ENCODE peak calls at places on chromosomes 6 and 20, in nine cellular contexts. Z, H, Q, A, Y, C, X, N and V are unnamed samples.

GRCh38 chr20:23233341-23233740 is 117.2 kb upstream of the NXT1 start:
- DNase-seq in Z (no peak), H (no peak), Q (no peak), A (no peak), Y (no peak), C (no peak), X (no peak), N (no peak), V (no peak)

GRCh38 chr20:46991850-46992639 is 97.4 kb downstream of the EYA2 start:
- DNase-seq in Z (no peak), H (no peak), Q (no peak), A (no peak), Y (no peak), C (no peak), X (no peak), N (no peak), V (no peak)

GRCh38 chr6:11434565-11435326 is 102.8 kb upstream of the TMEM170B start:
- DNase-seq in Z (peak), H (peak), Q (no peak), A (no peak), Y (no peak), C (no peak), X (no peak), N (peak), V (no peak)

GRCh38 chr20:51195419-51195901 is 172.6 kb upstream of the KCNG1 start:
- DNase-seq in Z (peak), H (peak), Q (no peak), A (peak), Y (no peak), C (no peak), X (no peak), N (peak), V (no peak)

GRCh38 chr20:10761232-10761631 is 87.4 kb upstream of the JAG1 start:
- DNase-seq in Z (no peak), H (peak), Q (no peak), A (peak), Y (no peak), C (no peak), X (no peak), N (peak), V (no peak)

GRCh38 chr20:3739054-3739925 is 6.8 kb downstream of the HSPA12B start:
- DNase-seq in Z (no peak), H (no peak), Q (peak), A (no peak), Y (no peak), C (no peak), X (no peak), N (no peak), V (no peak)

GRCh38 chr6:90938116-90938515 is 351.2 kb upstream of the MAP3K7 start:
- DNase-seq in Z (peak), H (peak), Q (no peak), A (no peak), Y (no peak), C (no peak), X (no peak), N (peak), V (peak)

GRCh38 chr6:132734694-132735236 is 20.9 kb upstream of the VNN1 start:
- DNase-seq in Z (peak), H (no peak), Q (no peak), A (no peak), Y (no peak), C (no peak), X (no peak), N (peak), V (no peak)

GRCh38 chr20:9615766-9616454 is 101.5 kb downstream of the LAMP5 start:
- DNase-seq in Z (no peak), H (no peak), Q (no peak), A (no peak), Y (peak), C (peak), X (no peak), N (no peak), V (no peak)

GRCh38 chr6:165704001-165704748 is 41.1 kb upstream of the PDE10A start:
- DNase-seq in Z (no peak), H (peak), Q (no peak), A (no peak), Y (no peak), C (no peak), X (no peak), N (peak), V (no peak)

GRCh38 chr6:107943626-107944439 is 14.2 kb downstream of the SEC63 start:
- DNase-seq in Z (no peak), H (no peak), Q (no peak), A (no peak), Y (no peak), C (peak), X (no peak), N (no peak), V (no peak)

GRCh38 chr6:169974663-169975062 is 223.2 kb downstream of the ERMARD start:
- DNase-seq in Z (no peak), H (no peak), Q (no peak), A (peak), Y (no peak), C (no peak), X (no peak), N (no peak), V (no peak)

GRCh38 chr6:83153958-83154357 is 39.1 kb downstream of the PGM3 start:
- DNase-seq in Z (no peak), H (no peak), Q (no peak), A (no peak), Y (no peak), C (no peak), X (no peak), N (no peak), V (no peak)

GRCh38 chr6:45148278-45148677 is 179.9 kb upstream of the RUNX2 start:
- DNase-seq in Z (peak), H (no peak), Q (no peak), A (no peak), Y (no peak), C (no peak), X (no peak), N (peak), V (no peak)

GRCh38 chr6:92126983-92127382 is 1292.4 kb downstream of the EPHA7 start:
- DNase-seq in Z (no peak), H (no peak), Q (no peak), A (no peak), Y (no peak), C (no peak), X (no peak), N (no peak), V (no peak)

GRCh38 chr6:15524736-15525401 is 138.0 kb downstream of the DTNBP1 start:
- DNase-seq in Z (no peak), H (no peak), Q (no peak), A (no peak), Y (no peak), C (no peak), X (no peak), N (no peak), V (no peak)

GRCh38 chr20:9235518-9235917 is 166.6 kb downstream of the PLCB4 start:
- DNase-seq in Z (peak), H (no peak), Q (no peak), A (no peak), Y (no peak), C (no peak), X (no peak), N (peak), V (peak)

GRCh38 chr6:16481680-16482079 is 243.3 kb downstream of the GMPR start:
- DNase-seq in Z (no peak), H (no peak), Q (no peak), A (no peak), Y (no peak), C (no peak), X (no peak), N (no peak), V (no peak)

GRCh38 chr20:47220161-47220582 is 136.3 kb downstream of the ZMYND8 start:
- DNase-seq in Z (peak), H (no peak), Q (no peak), A (no peak), Y (peak), C (peak), X (no peak), N (peak), V (no peak)

GRCh38 chr6:52157301-52157930 is 28.8 kb upstream of the IL17A start:
- DNase-seq in Z (peak), H (no peak), Q (no peak), A (no peak), Y (no peak), C (no peak), X (no peak), N (peak), V (no peak)

GRCh38 chr6:33189625-33190024 is 2.6 kb downstream of the COL11A2 start:
- DNase-seq in Z (no peak), H (no peak), Q (no peak), A (no peak), Y (no peak), C (no peak), X (no peak), N (no peak), V (no peak)

GRCh38 chr6:110557226-110557625 is 80.8 kb upstream of the SLC22A16 start:
- DNase-seq in Z (no peak), H (no peak), Q (no peak), A (no peak), Y (no peak), C (no peak), X (no peak), N (no peak), V (no peak)

GRCh38 chr6:110518281-110518623 is 41.8 kb upstream of the SLC22A16 start:
- DNase-seq in Z (peak), H (no peak), Q (no peak), A (no peak), Y (no peak), C (no peak), X (no peak), N (peak), V (no peak)

GRCh38 chr20:37298190-37298939 is 8.9 kb downstream of the MANBAL start:
- DNase-seq in Z (peak), H (no peak), Q (no peak), A (peak), Y (no peak), C (no peak), X (no peak), N (peak), V (no peak)

GRCh38 chr6:1970151-1970561 is 275.2 kb downstream of the GMDS start:
- DNase-seq in Z (no peak), H (no peak), Q (no peak), A (no peak), Y (no peak), C (no peak), X (no peak), N (no peak), V (no peak)
- TF ChIP-seq CTCF in Z (no peak), H (no peak), Q (no peak), A (no peak), Y (no peak), C (no peak), X (no peak), N (no peak), V (no peak)

GRCh38 chr20:25309395-25310267 is 61.7 kb downstream of the PYGB start:
- DNase-seq in Z (peak), H (no peak), Q (no peak), A (peak), Y (no peak), C (no peak), X (no peak), N (peak), V (peak)
- TF ChIP-seq CTCF in Z (no peak), H (no peak), Q (no peak), A (no peak), Y (no peak), C (no peak), X (no peak), N (no peak), V (no peak)

GRCh38 chr6:163780993-163781392 is 366.5 kb downstream of the QKI start:
- DNase-seq in Z (no peak), H (peak), Q (peak), A (no peak), Y (no peak), C (no peak), X (no peak), N (no peak), V (no peak)
- TF ChIP-seq CTCF in Z (no peak), H (no peak), Q (no peak), A (no peak), Y (no peak), C (no peak), X (no peak), N (no peak), V (no peak)

DNA sequence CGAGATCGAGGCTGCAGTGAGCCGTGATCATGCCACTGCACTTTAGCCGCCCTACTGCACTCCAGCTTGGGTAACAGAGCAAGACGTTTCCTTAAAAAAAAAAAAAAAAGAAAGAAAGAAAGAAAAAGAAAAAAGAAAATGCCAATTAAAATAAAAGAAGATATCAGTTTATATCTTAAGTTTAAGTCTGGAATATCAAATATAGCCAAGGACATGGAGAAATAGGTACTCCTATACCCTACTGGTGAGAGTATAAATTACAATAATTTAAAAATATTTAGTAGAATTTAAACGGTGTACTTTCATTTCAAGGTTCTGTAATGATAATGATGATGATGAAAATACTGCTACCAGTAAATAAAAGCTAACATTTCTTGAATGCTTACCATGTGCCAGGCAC is 3.8 kb upstream of the TRIM31 start:
- DNase-seq in Z (no peak), H (no peak), Q (no peak), A (no peak), Y (no peak), C (no peak), X (no peak), N (no peak), V (no peak)
- TF ChIP-seq CTCF in Z (peak), H (no peak), Q (no peak), A (no peak), Y (no peak), C (peak), X (peak), N (no peak), V (no peak)

GRCh38 chr20:52981051-52981450 is 8.9 kb downstream of the TSHZ2 start:
- DNase-seq in Z (no peak), H (no peak), Q (no peak), A (no peak), Y (no peak), C (no peak), X (no peak), N (no peak), V (no peak)

GRCh38 chr20:52985687-52986086 is 13.5 kb downstream of the TSHZ2 start:
- DNase-seq in Z (peak), H (no peak), Q (no peak), A (no peak), Y (no peak), C (no peak), X (no peak), N (no peak), V (no peak)

GRCh38 chr20:52987295-52987694 is 15.1 kb downstream of the TSHZ2 start:
- DNase-seq in Z (no peak), H (no peak), Q (no peak), A (no peak), Y (no peak), C (no peak), X (no peak), N (no peak), V (no peak)

GRCh38 chr20:52984451-52984810 is 12.3 kb downstream of the TSHZ2 start:
- DNase-seq in Z (no peak), H (no peak), Q (no peak), A (no peak), Y (no peak), C (no peak), X (no peak), N (no peak), V (no peak)

DNA sequence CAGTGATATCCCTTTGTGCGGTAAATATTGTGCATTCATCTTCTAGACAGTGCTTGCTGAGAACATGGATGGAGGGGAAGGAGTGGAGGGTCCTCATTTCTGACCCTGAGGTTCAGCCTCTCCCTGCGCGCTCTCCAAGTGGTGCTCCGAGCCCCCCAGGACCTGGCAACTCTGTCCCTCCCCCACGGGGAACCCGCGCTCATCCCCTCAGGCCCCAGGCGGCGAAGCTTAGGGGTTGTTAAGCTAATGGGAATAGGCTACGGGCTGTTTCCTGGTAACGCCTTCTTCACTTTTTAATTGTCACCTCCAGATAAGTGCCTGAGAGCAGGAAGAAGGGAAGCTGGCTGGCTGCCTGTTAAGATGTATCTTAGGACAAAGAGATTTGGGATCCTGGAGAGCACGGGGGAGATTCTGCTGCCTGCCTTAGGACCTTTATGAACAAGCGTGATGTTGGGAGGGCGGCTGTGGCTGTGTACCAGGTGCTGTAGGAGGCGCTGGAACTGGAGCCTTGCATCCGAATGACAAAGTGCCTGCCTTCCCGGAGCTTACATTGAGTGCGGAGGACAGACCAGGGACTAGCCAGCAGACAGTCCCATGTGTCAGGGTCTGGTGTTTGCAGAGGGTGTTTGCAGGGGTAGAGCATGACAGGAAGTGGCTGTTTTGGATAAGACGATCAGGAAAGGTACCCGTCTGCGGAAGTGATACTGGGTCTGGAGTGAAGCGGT is 11.7 kb downstream of the TSHZ2 start:
- DNase-seq in Z (no peak), H (no peak), Q (no peak), A (no peak), Y (no peak), C (no peak), X (no peak), N (no peak), V (no peak)
- TF ChIP-seq CTCF in Z (no peak), H (no peak), Q (no peak), A (no peak), Y (no peak), C (no peak), X (no peak), N (no peak), V (no peak)

DNA sequence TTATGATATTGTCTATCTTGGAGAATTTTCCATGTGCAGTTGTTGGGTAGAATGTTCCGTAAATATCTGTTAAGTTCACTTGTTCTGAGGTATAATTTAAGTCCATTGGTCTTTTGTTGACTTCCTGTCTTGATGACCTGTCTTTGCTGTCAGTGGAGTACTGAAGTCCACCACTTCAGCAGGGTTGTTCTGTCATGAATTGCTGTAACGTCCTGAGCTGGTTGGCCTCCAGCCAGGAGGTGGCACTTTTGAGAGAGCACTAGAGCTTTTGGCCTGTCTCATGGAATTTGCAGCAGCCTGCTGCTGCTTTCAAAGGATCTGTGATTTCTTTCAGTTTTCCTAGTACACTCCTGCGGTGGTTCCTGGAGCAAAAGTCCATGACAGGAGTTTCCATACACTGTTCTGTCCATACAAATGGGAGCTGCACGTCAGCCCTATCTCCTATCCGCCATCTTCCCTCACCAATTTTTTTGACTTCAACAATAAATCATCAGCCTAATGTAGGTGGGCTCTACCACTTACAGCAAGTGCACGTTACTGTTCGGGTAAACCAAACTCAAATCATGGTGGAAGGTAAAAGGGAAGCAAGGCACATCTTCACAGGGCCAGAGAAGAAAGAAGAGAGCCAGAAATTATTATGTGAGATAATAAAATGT is 46.9 kb upstream of the TRERF1 start:
- DNase-seq in Z (no peak), H (no peak), Q (peak), A (no peak), Y (no peak), C (no peak), X (no peak), N (no peak), V (no peak)
- TF ChIP-seq CTCF in Z (no peak), H (no peak), Q (no peak), A (no peak), Y (no peak), C (peak), X (no peak), N (no peak), V (no peak)

DNA sequence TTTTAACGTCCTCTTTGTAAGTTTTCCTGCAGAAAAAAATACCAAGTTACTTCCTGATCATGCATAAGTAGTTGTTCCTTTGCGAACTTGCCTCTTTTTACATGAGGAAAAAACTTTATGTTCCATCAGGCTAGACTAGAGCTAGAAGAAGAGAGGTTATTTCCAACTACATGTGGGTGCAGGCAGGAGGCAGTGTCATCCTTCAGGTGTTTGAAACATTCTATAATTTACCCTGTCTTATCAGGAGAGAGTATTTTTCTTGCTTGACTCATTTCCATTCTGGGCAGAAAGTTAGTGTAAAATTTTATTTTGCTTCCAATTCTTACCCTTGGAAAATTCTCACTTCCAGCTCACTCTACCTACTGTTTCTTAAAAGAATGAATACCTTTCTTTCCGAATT is 28.5 kb upstream of the EPHA7 start:
- DNase-seq in Z (no peak), H (no peak), Q (no peak), A (no peak), Y (no peak), C (no peak), X (no peak), N (no peak), V (no peak)
- TF ChIP-seq CTCF in Z (no peak), H (peak), Q (no peak), A (no peak), Y (no peak), C (no peak), X (no peak), N (no peak), V (no peak)

DNA sequence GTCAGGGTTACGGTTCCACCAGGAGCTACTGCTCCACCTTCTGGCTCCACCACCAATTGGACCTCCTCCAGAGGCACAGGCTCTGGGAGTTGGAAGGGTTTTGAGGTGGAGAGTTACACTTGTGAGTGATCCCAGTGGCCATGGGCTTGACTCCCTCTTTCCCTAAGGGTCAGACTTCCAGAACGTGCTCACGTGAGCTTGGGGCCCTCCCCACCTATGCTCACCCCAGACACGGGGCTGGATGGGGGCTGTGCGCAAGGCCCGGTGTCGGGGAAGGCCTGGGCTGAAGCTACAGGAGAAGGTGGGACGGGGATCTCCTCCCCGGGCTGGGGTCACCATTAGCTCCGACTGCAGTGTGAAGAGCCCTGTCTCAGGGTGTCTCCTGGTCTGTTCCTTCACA is 1.4 kb downstream of the AGER start:
- DNase-seq in Z (no peak), H (no peak), Q (no peak), A (no peak), Y (no peak), C (no peak), X (no peak), N (no peak), V (no peak)
- TF ChIP-seq CTCF in Z (no peak), H (no peak), Q (no peak), A (no peak), Y (no peak), C (no peak), X (no peak), N (no peak), V (no peak)

DNA sequence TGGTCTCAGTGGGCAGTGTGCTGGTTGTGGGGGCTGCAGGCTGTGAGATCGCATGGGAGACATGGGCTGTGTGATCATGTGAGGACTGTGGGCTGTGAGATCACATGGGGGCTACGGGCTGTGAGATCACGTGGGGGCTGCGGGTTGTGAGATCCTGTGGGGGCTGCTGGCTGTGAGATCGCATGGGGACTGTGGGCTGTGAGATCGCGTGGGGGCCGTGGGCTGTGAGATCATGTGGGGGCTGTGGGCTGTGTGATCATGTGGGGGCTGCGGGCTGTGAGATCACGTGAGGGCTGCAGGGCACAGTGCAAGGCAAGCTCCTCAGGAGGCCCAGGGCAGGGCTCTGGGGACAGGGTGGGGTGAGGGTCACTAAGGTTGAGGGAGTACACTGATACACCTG is 140.5 kb upstream of the CST7 start:
- DNase-seq in Z (no peak), H (no peak), Q (no peak), A (no peak), Y (no peak), C (no peak), X (no peak), N (no peak), V (no peak)
- TF ChIP-seq CTCF in Z (no peak), H (no peak), Q (no peak), A (no peak), Y (no peak), C (no peak), X (no peak), N (no peak), V (no peak)